ENCODE peak calls at places on chromosome 6, in nine cellular contexts. T is cardiac muscle cell; G is AG04450; U is IMR-90; X is CD8-positive, alpha-beta memory T cell; K is neuronal stem cell; N is uterus; D is hepatocyte; S is left ventricle myocardium inferior. I is an unnamed sample.

GRCh38 chr6:79813854-79814477 is 133.4 kb downstream of the ELOVL4 start:
- DNase-seq in S (peak; percentile 46), T (peak; percentile 77), N (peak; percentile 57), K (peak; percentile 75), D (peak; percentile 83), G (peak; percentile 26), U (peak; percentile 61), X (peak; percentile 35), I (peak; percentile 40)

GRCh38 chr6:169965657-169966311 is 214.4 kb downstream of the ERMARD start:
- DNase-seq in X (no peak), U (no peak), S (no peak), T (no peak), G (no peak), K (no peak), D (no peak), N (no peak), I (no peak)

GRCh38 chr6:6565069-6565468 is 23.5 kb upstream of the LY86 start:
- DNase-seq in K (no peak), G (no peak), N (no peak), D (no peak), S (no peak), X (no peak), U (no peak), T (no peak), I (no peak)

GRCh38 chr6:129890701-129891100 is 29.6 kb upstream of the TMEM244 start:
- DNase-seq in X (no peak), U (peak; percentile 50), T (no peak), S (no peak), K (no peak), N (no peak), D (peak; percentile 39), G (no peak), I (peak; percentile 65)

GRCh38 chr6:111625511-111626331 is 20.0 kb upstream of the TRAF3IP2 start:
- DNase-seq in G (no peak), K (no peak), N (peak; percentile 51), S (no peak), X (no peak), D (no peak), T (peak; percentile 60), U (peak; percentile 84), I (peak; percentile 53)

GRCh38 chr6:87029711-87030314 is 65.1 kb downstream of the CGA start:
- DNase-seq in N (no peak), G (peak; percentile 26), T (peak; percentile 70), U (peak; percentile 72), K (peak; percentile 8), S (no peak), X (no peak), D (peak; percentile 75), I (peak; percentile 27)

GRCh38 chr6:166626177-166627038 is 643 bp downstream of the RPS6KA2 start:
- DNase-seq in D (peak; percentile 77), K (peak; percentile 17), T (peak; percentile 58), G (no peak), S (no peak), X (peak; percentile 16), U (peak; percentile 49), N (peak; percentile 40), I (peak; percentile 52)

GRCh38 chr6:44234101-44235090 is 11.0 kb downstream of the SLC29A1 start:
- DNase-seq in D (peak; percentile 84), X (no peak), U (peak; percentile 73), T (peak; percentile 89), S (peak; percentile 90), K (no peak), N (peak; percentile 87), G (peak; percentile 47), I (peak; percentile 75)

GRCh38 chr6:12148317-12148801 is 136.2 kb downstream of the HIVEP1 start:
- DNase-seq in K (no peak), D (no peak), T (peak; percentile 54), U (peak; percentile 80), G (no peak), N (no peak), S (no peak), X (no peak), I (peak; percentile 56)

GRCh38 chr6:21587925-21588811 is 5.4 kb upstream of the SOX4 start:
- DNase-seq in X (no peak), S (peak; percentile 52), U (peak; percentile 44), T (peak; percentile 68), N (peak; percentile 48), G (no peak), K (peak; percentile 73), D (peak; percentile 79), I (peak; percentile 67)

DNA sequence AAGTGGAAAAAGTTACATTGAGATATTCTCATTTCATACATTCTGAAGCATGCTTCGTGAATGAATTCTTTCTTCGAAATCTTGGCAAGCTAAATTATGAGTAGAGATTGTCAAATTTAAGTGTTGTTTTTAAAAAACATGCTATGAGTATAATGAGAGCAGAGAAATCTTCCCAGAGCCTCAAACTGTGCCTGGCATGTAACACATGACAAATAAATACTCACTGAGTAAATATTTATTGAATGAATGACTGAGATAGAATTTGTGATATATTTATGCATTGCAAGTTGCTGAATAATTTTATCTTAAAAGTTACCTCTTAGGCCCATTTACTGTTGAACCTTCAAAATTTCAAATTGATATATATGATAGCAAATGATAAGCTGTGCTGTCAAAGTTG is 24.7 kb upstream of the CD2AP start:
- DNase-seq in D (no peak), X (no peak), T (no peak), U (no peak), N (no peak), S (no peak), G (no peak), K (no peak), I (no peak)
- H3K4me3 ChIP-seq in D (no peak overlapping the region), X (no peak overlapping the region), T (no peak overlapping the region), U (no peak overlapping the region), N (no peak overlapping the region), S (no peak overlapping the region), G (no peak overlapping the region), K (no peak overlapping the region), I (no peak overlapping the region)

GRCh38 chr6:45420083-45420908 is 42.6 kb upstream of the SUPT3H start:
- DNase-seq in T (peak; percentile 79), G (no peak), K (peak; percentile 33), D (peak; percentile 10), N (no peak), S (peak; percentile 13), U (peak; percentile 64), X (peak; percentile 44), I (peak; percentile 43)

GRCh38 chr6:45421700-45422540 is 44.2 kb upstream of the SUPT3H start:
- DNase-seq in K (peak; percentile 48), G (no peak), T (peak; percentile 81), S (peak; percentile 54), U (peak; percentile 67), D (peak; percentile 70), X (peak; percentile 57), N (peak; percentile 47), I (peak; percentile 66)

GRCh38 chr6:45417461-45417860 is 39.7 kb upstream of the SUPT3H start:
- DNase-seq in X (no peak), U (no peak), D (no peak), K (no peak), T (no peak), G (no peak), S (no peak), N (no peak), I (no peak)

GRCh38 chr6:45420909-45421699 is 43.4 kb upstream of the SUPT3H start:
- DNase-seq in D (peak; percentile 6), T (peak; percentile 56), K (peak; percentile 39), S (no peak), G (no peak), U (no peak), X (no peak), N (no peak), I (no peak)

DNA sequence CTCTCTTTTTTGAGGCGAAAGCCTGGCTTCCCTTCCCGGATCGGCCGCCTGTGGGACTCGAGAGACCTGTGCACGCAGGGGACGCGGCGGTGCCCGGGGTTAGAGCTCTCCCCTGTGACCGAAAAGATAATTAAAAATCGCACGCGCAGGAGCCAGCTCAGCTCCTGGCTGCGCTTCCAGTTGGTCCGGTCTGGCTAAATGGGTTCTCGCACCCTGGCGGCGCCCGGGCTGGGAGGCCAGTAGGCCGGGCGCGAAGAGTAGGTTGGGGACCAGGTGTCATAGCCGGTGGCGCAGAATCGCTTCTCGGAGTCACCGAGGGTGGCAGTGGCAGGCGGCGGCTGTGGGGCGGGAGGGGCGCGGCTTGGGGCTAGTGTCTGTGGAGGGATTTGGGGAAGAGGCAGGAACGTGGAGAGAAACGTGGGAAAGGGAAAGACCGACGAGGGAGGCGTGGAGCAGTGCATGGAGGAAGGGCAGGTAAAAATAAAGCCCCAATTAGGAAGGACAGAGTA is 41.9 kb upstream of the SUPT3H start:
- DNase-seq in N (peak; percentile 27), T (peak; percentile 72), X (peak; percentile 22), G (no peak), K (peak; percentile 26), D (peak; percentile 77), U (no peak), S (peak; percentile 50), I (peak; percentile 68)
- H3K4me3 ChIP-seq in N (no peak overlapping the region), T (peak overlapping the region; percentile 18), X (peak overlapping the region; percentile 46), G (peak overlapping the region; percentile 94), K (no peak overlapping the region), D (no peak overlapping the region), U (peak overlapping the region; percentile 35), S (peak overlapping the region; percentile 75), I (peak overlapping the region; percentile 52)

GRCh38 chr6:28213213-28213523 is 11.9 kb upstream of the ZSCAN9 start:
- DNase-seq in D (no peak), S (no peak), G (no peak), N (no peak), T (no peak), X (no peak), U (no peak), K (no peak), I (no peak)
- H3K4me3 ChIP-seq in D (no peak overlapping the region), S (no peak overlapping the region), G (peak overlapping the region; percentile 65), N (no peak overlapping the region), T (no peak overlapping the region), X (no peak overlapping the region), U (peak overlapping the region; percentile 58), K (no peak overlapping the region), I (peak overlapping the region; percentile 4)

GRCh38 chr6:122800906-122801305 is 11.8 kb downstream of the SMPDL3A start:
- DNase-seq in N (no peak), K (no peak), T (no peak), G (no peak), X (no peak), U (peak; percentile 48), D (no peak), S (no peak), I (no peak)

GRCh38 chr6:122797537-122797936 is 8.5 kb downstream of the SMPDL3A start:
- DNase-seq in U (no peak), N (no peak), D (no peak), G (no peak), S (no peak), K (no peak), X (no peak), T (no peak), I (no peak)

GRCh38 chr6:122799916-122800701 is 11.1 kb downstream of the SMPDL3A start:
- DNase-seq in S (no peak), X (no peak), D (peak; percentile 47), N (no peak), U (peak; percentile 62), T (no peak), G (no peak), K (no peak), I (peak; percentile 67)

GRCh38 chr6:122799140-122799539 is 10.1 kb downstream of the SMPDL3A start:
- DNase-seq in U (no peak), T (no peak), X (no peak), K (no peak), S (no peak), G (no peak), N (no peak), D (no peak), I (no peak)

DNA sequence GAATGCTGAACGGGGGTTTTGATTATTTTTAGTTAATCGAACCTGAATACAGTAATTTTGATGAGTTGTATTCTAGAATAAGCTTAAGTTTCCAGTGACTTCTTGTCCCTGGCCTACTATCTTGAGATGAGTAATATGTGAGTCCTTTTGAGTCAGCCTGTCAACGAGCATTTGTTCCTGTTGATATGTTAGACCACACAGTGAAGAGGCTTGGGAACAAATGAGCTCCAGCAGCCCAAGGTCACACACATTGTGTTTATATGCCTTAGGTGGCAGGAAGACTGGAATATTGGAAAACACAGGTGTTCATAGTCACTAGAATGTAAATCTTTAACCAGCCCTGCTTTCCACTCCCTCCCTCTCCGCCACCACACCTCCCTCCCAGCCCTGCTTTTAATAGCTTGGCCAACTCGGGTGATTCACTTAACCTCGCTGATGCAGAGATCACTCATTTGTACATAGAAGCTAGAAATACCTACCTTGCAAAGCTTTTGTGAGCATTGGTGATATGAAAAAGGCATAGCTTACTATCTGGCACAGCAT is 9.1 kb downstream of the SMPDL3A start:
- DNase-seq in G (no peak), U (peak; percentile 84), T (peak; percentile 44), N (no peak), D (peak; percentile 87), S (no peak), X (no peak), K (no peak), I (peak; percentile 87)
- H3K4me3 ChIP-seq in G (no peak overlapping the region), U (no peak overlapping the region), T (no peak overlapping the region), N (no peak overlapping the region), D (no peak overlapping the region), S (no peak overlapping the region), X (no peak overlapping the region), K (no peak overlapping the region), I (no peak overlapping the region)